ENCODE peak calls at places on chromosomes 16 and 17, in nine cellular contexts. M is CD4-positive, alpha-beta memory T cell; X is SK-N-SH; R is mammary epithelial cell; S is kidney; A is keratinocyte; E is neuronal stem cell; J is IMR-90; C is PC-9. U is an unnamed sample.
A peak's percentile ranks its signal among the peaks of the same experiment; 100 is the strongest.

GRCh38 chr17:16286947-16287562 is 66.2 kb downstream of the CENPV start:
- DNase-seq in M (no peak), X (no peak), R (no peak), S (no peak), A (no peak), E (no peak), J (no peak), C (no peak), U (no peak)

GRCh38 chr17:65595071-65595655 is 33.7 kb upstream of the AXIN2 start:
- DNase-seq in M (no peak), X (no peak), R (no peak), S (no peak), A (no peak), E (no peak), J (no peak), C (no peak), U (no peak)

GRCh38 chr17:30717290-30718098 is 107.0 kb downstream of the CRLF3 start:
- DNase-seq in M (no peak), X (no peak), R (no peak), S (peak; percentile 24), A (no peak), E (no peak), J (no peak), C (no peak), U (peak; percentile 10)

GRCh38 chr16:77761204-77761603 is 27.2 kb upstream of the VAT1L start:
- DNase-seq in M (no peak), X (no peak), R (no peak), S (no peak), A (no peak), E (no peak), J (no peak), C (no peak), U (no peak)

GRCh38 chr16:5072334-5073278 is 963 bp downstream of the ALG1 start:
- DNase-seq in M (no peak), X (peak; percentile 8), R (no peak), S (no peak), A (no peak), E (no peak), J (no peak), C (no peak), U (no peak)

GRCh38 chr17:57993471-57994365 is 5.7 kb upstream of the VEZF1 start:
- DNase-seq in M (no peak), X (no peak), R (no peak), S (no peak), A (no peak), E (peak; percentile 60), J (no peak), C (no peak), U (no peak)

GRCh38 chr16:77918792-77919707 is 103.3 kb upstream of the CLEC3A start:
- DNase-seq in M (no peak), X (no peak), R (no peak), S (no peak), A (no peak), E (no peak), J (peak; percentile 78), C (no peak), U (no peak)

GRCh38 chr17:57517216-57517518 is 227.9 kb downstream of the CCDC182 start:
- DNase-seq in M (no peak), X (no peak), R (no peak), S (no peak), A (no peak), E (no peak), J (no peak), C (no peak), U (no peak)

GRCh38 chr17:52930145-52930544 is 771.6 kb upstream of the CA10 start:
- DNase-seq in M (no peak), X (no peak), R (no peak), S (no peak), A (no peak), E (no peak), J (no peak), C (no peak), U (no peak)

GRCh38 chr17:57418463-57419246 is 162.3 kb downstream of the MSI2 start:
- DNase-seq in M (no peak), X (no peak), R (no peak), S (no peak), A (no peak), E (no peak), J (no peak), C (no peak), U (no peak)

GRCh38 chr17:59858167-59858790 is 34.5 kb downstream of the TUBD1 start:
- DNase-seq in M (no peak), X (peak; percentile 31), R (no peak), S (no peak), A (no peak), E (no peak), J (peak; percentile 23), C (no peak), U (no peak)

GRCh38 chr16:85652431-85653221 is 36.1 kb downstream of the GINS2 start:
- DNase-seq in M (peak; percentile 10), X (peak; percentile 83), R (no peak), S (peak; percentile 92), A (no peak), E (no peak), J (peak; percentile 38), C (no peak), U (no peak)

GRCh38 chr16:54511181-54511731 is 224.7 kb upstream of the IRX3 start:
- DNase-seq in M (no peak), X (no peak), R (no peak), S (no peak), A (no peak), E (no peak), J (no peak), C (no peak), U (no peak)

GRCh38 chr17:57578608-57578990 is 166.5 kb downstream of the CCDC182 start:
- DNase-seq in M (no peak), X (no peak), R (no peak), S (peak; percentile 23), A (no peak), E (no peak), J (peak; percentile 51), C (no peak), U (no peak)

GRCh38 chr17:55451203-55451641 is 29.6 kb upstream of the MMD start:
- DNase-seq in M (no peak), X (no peak), R (no peak), S (no peak), A (no peak), E (no peak), J (peak; percentile 69), C (no peak), U (no peak)

GRCh38 chr17:48486557-48486956 is 44.3 kb downstream of the HOXB1 start:
- DNase-seq in M (no peak), X (no peak), R (peak; percentile 98), S (peak; percentile 78), A (peak; percentile 88), E (no peak), J (peak; percentile 100), C (no peak), U (no peak)

GRCh38 chr16:80931985-80932720 is 74.5 kb downstream of the CMC2 start:
- DNase-seq in M (no peak), X (peak; percentile 84), R (peak; percentile 12), S (peak; percentile 89), A (no peak), E (peak; percentile 35), J (peak; percentile 35), C (no peak), U (peak; percentile 37)

GRCh38 chr17:42673885-42674754 is 2.7 kb downstream of the PLEKHH3 start:
- DNase-seq in M (no peak), X (peak; percentile 81), R (peak; percentile 31), S (peak; percentile 92), A (no peak), E (no peak), J (peak; percentile 50), C (no peak), U (no peak)

GRCh38 chr17:50634123-50634914 is at the start of gene ABCC3:
- DNase-seq in M (no peak), X (peak; percentile 90), R (no peak), S (peak; percentile 91), A (no peak), E (no peak), J (no peak), C (no peak), U (peak; percentile 60)
- H3K4me1 ChIP-seq in M (peaks cover 4% of the 10 kb centered on the region), X (peaks cover 37% of the 10 kb centered on the region), R (peaks cover 44% of the 10 kb centered on the region), S (peaks cover 17% of the 10 kb centered on the region), A (peaks cover 44% of the 10 kb centered on the region), E (no peaks in the 10 kb centered on the region), J (peaks cover 25% of the 10 kb centered on the region), C (peaks cover 81% of the 10 kb centered on the region), U (peaks cover 13% of the 10 kb centered on the region)

GRCh38 chr17:19654342-19654886 is 5.9 kb downstream of the ALDH3A2 start:
- DNase-seq in M (no peak), X (no peak), R (no peak), S (peak; percentile 69), A (no peak), E (no peak), J (no peak), C (no peak), U (no peak)
- H3K4me1 ChIP-seq in M (peaks cover 17% of the 10 kb centered on the region), X (peaks cover 10% of the 10 kb centered on the region), R (peaks cover 21% of the 10 kb centered on the region), S (peaks cover 10% of the 10 kb centered on the region), A (peaks cover 31% of the 10 kb centered on the region), E (peaks cover 3% of the 10 kb centered on the region), J (peaks cover 2% of the 10 kb centered on the region), C (peaks cover 44% of the 10 kb centered on the region), U (peaks cover 11% of the 10 kb centered on the region)

GRCh38 chr16:8937803-8938202 is 25.9 kb downstream of the USP7 start:
- DNase-seq in M (no peak), X (no peak), R (no peak), S (no peak), A (peak; percentile 23), E (no peak), J (no peak), C (peak; percentile 72), U (no peak)
- H3K4me1 ChIP-seq in M (peaks cover 81% of the 10 kb centered on the region), X (peaks cover 11% of the 10 kb centered on the region), R (peaks cover 14% of the 10 kb centered on the region), S (peaks cover 20% of the 10 kb centered on the region), A (peaks cover 17% of the 10 kb centered on the region), E (no peaks in the 10 kb centered on the region), J (no peaks in the 10 kb centered on the region), C (peaks cover 26% of the 10 kb centered on the region), U (peaks cover 11% of the 10 kb centered on the region)

DNA sequence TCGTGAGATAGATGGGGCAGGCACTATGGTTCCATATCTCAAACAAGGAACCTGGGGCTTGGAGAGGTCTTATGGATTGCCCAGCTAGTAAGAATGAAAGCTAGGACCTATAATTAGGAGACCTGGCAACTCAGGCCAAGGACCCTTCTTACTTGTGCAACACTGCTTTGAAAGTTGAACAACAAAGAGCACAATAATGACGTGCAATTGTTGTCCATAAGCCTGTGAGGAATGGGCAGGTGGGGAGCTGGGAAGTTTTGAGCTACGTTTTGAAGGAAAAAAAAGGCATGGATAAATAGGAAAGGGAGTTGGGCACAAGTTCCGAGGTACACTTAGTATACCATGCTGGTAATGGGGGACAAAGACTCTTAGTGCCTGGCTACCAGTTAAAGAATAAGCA is 104.3 kb downstream of the HS3ST3B1 start:
- DNase-seq in M (no peak), X (no peak), R (no peak), S (no peak), A (no peak), E (no peak), J (no peak), C (no peak), U (no peak)
- H3K4me1 ChIP-seq in M (peaks cover 21% of the 10 kb centered on the region), X (no peaks in the 10 kb centered on the region), R (no peaks in the 10 kb centered on the region), S (no peaks in the 10 kb centered on the region), A (no peaks in the 10 kb centered on the region), E (no peaks in the 10 kb centered on the region), J (no peaks in the 10 kb centered on the region), C (no peaks in the 10 kb centered on the region), U (no peaks in the 10 kb centered on the region)

GRCh38 chr17:77445030-77445907 is 304.5 kb downstream of the SEC14L1 start:
- DNase-seq in M (peak; percentile 92), X (no peak), R (no peak), S (no peak), A (no peak), E (no peak), J (peak; percentile 66), C (no peak), U (no peak)
- H3K4me1 ChIP-seq in M (peaks cover 100% of the 10 kb centered on the region), X (peaks cover 49% of the 10 kb centered on the region), R (peaks cover 28% of the 10 kb centered on the region), S (peaks cover 49% of the 10 kb centered on the region), A (peaks cover 13% of the 10 kb centered on the region), E (peaks cover 13% of the 10 kb centered on the region), J (peaks cover 58% of the 10 kb centered on the region), C (no peaks in the 10 kb centered on the region), U (peaks cover 14% of the 10 kb centered on the region)